ENCODE peak calls at places on chromosomes 3 and 15, in six cellular contexts. G is fibroblast of mammary gland, F is WTC11, Q is RWPE1, O is lower leg skin, T is psoas muscle. Z is an unnamed sample.

GRCh38 chr3:126925411-126926171 is 57.3 kb upstream of the PLXNA1 start:
- DNase-seq in G (no peak), F (no peak), Q (no peak), O (no peak), T (no peak), Z (no peak)

GRCh38 chr15:77021803-77022381 is 27.0 kb downstream of the PSTPIP1 start:
- DNase-seq in G (peak; percentile 47), F (no peak), Q (no peak), O (no peak), T (peak; percentile 55), Z (no peak)

GRCh38 chr3:40120816-40121215 is 188.7 kb upstream of the EIF1B start:
- DNase-seq in G (peak; percentile 69), F (no peak), Q (peak; percentile 14), O (no peak), T (no peak), Z (no peak)

GRCh38 chr15:88256261-88257230 is at the start of gene NTRK3:
- DNase-seq in G (no peak), F (peak; percentile 63), Q (no peak), O (no peak), T (no peak), Z (no peak)

GRCh38 chr3:24136624-24137310 is 191.7 kb downstream of the NR1D2 start:
- DNase-seq in G (no peak), F (no peak), Q (no peak), O (no peak), T (no peak), Z (no peak)

GRCh38 chr15:70271422-70272088 is 173.8 kb upstream of the TLE3 start:
- DNase-seq in G (peak; percentile 98), F (no peak), Q (peak; percentile 88), O (peak; percentile 78), T (no peak), Z (no peak)

GRCh38 chr3:117281371-117281770 is 571.8 kb downstream of the TUSC7 start:
- DNase-seq in G (peak; percentile 20), F (no peak), Q (no peak), O (no peak), T (no peak), Z (no peak)

GRCh38 chr15:29132786-29133185 is 136.8 kb downstream of the NSMCE3 start:
- DNase-seq in G (no peak), F (no peak), Q (no peak), O (no peak), T (no peak), Z (no peak)

GRCh38 chr15:52309154-52309548 is 13.5 kb upstream of the MYO5C start:
- DNase-seq in G (peak; percentile 11), F (no peak), Q (no peak), O (no peak), T (no peak), Z (no peak)

GRCh38 chr15:67105065-67105951 is 39.9 kb downstream of the SMAD3 start:
- DNase-seq in G (peak; percentile 97), F (no peak), Q (peak; percentile 96), O (no peak), T (peak; percentile 71), Z (no peak)

GRCh38 chr15:66947471-66947870 is 117.9 kb upstream of the SMAD3 start:
- DNase-seq in G (no peak), F (no peak), Q (no peak), O (no peak), T (no peak), Z (no peak)

GRCh38 chr3:148847351-148847750 is 17.7 kb upstream of the CPA3 start:
- DNase-seq in G (peak; percentile 73), F (no peak), Q (no peak), O (peak; percentile 36), T (no peak), Z (no peak)

GRCh38 chr3:172713316-172713715 is 2.4 kb upstream of the NCEH1 start:
- DNase-seq in G (peak; percentile 77), F (no peak), Q (no peak), O (no peak), T (no peak), Z (no peak)

GRCh38 chr3:11568503-11569155 is 75.1 kb downstream of the VGLL4 start:
- DNase-seq in G (peak; percentile 95), F (no peak), Q (peak; percentile 82), O (peak; percentile 79), T (peak; percentile 85), Z (peak; percentile 55)

GRCh38 chr3:69273895-69274294 is 112.0 kb downstream of the FRMD4B start:
- DNase-seq in G (peak; percentile 37), F (no peak), Q (no peak), O (no peak), T (no peak), Z (no peak)

GRCh38 chr3:195352895-195353488 is 82.0 kb upstream of the XXYLT1 start:
- DNase-seq in G (peak; percentile 65), F (no peak), Q (peak; percentile 64), O (no peak), T (no peak), Z (no peak)

GRCh38 chr3:59189561-59190338 is 139.9 kb upstream of the CFAP20DC start:
- DNase-seq in G (peak; percentile 2), F (no peak), Q (no peak), O (no peak), T (no peak), Z (no peak)

GRCh38 chr3:32945136-32945535 is 6.3 kb upstream of the CCR4 start:
- DNase-seq in G (peak; percentile 27), F (no peak), Q (peak; percentile 69), O (no peak), T (no peak), Z (no peak)

GRCh38 chr15:31970007-31970406 is 60.3 kb upstream of the CHRNA7 start:
- DNase-seq in G (no peak), F (no peak), Q (no peak), O (no peak), T (no peak), Z (no peak)

DNA sequence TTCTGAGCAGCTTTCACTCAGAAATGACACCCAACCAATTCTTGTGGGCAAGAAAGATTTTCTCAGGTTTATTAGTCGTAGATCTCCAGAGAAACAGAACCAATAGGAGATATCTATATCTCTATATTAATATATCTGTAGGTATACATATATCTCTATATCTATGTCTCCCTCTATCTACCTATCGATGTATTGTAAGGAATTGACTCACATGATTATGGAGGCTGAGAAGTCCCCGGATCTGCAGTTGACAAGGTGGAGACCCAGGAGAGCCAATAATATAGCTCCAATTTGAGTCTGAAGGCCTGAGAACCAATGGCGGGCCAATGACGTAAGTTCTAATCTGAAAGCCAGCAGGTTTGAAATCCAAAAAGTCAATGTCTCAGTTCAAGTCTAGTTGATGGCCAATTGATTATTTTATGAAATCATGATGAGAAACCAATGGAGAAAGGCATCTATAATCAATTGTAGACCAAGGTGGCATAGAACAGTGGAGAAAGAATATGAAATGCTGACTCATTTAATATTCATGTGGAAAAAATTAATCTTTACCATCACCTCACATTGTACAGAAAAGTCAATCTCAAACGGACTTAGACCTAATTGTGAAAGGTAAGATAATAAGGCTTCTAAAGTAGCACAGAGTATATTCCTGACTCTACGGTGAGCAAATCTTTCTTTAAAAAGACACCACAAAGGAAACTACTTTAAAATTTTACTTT is 65.6 kb upstream of the CHRNA7 start:
- DNase-seq in G (no peak), F (no peak), Q (no peak), O (no peak), T (no peak), Z (no peak)
- TF ChIP-seq CTCF in G (no peak), F (no peak), Q (no peak), O (no peak), T (no peak), Z (no peak)

GRCh38 chr3:152155654-152156053 is 113.1 kb upstream of the MBNL1 start:
- DNase-seq in G (no peak), F (no peak), Q (no peak), O (no peak), T (no peak), Z (no peak)

GRCh38 chr3:152155246-152155645 is 113.5 kb upstream of the MBNL1 start:
- DNase-seq in G (no peak), F (no peak), Q (no peak), O (no peak), T (no peak), Z (no peak)

GRCh38 chr3:152156880-152157279 is 111.8 kb upstream of the MBNL1 start:
- DNase-seq in G (no peak), F (no peak), Q (no peak), O (no peak), T (no peak), Z (no peak)

GRCh38 chr3:152159328-152159727 is 109.4 kb upstream of the MBNL1 start:
- DNase-seq in G (peak; percentile 72), F (no peak), Q (peak; percentile 12), O (no peak), T (no peak), Z (no peak)

DNA sequence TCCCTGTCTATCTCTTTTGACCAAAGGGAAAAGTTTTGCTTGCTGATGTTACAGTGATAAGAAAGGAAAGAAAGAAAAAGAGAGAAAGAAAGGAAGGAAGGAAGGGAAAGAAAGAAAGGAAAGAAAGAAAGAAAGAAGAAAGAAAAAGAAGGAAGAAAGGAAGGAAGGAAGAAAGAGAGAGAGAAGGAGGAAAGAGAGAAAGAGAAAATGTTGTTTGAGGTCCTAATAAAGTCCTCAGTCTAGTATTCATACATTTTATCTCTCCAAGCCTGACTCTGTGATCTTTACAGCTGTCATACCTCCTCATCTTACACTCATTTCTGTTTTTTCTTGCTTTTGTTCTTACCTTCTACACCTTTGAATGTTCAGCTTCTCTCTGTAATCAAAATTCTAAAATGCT is 111.4 kb upstream of the MBNL1 start:
- DNase-seq in G (no peak), F (no peak), Q (no peak), O (no peak), T (no peak), Z (no peak)
- TF ChIP-seq CTCF in G (no peak), F (no peak), Q (no peak), O (no peak), T (no peak), Z (no peak)

GRCh38 chr3:15205482-15205933 is 538 bp upstream of the CAPN7 start:
- DNase-seq in G (no peak), F (no peak), Q (no peak), O (no peak), T (no peak), Z (no peak)
- TF ChIP-seq CTCF in G (no peak), F (no peak), Q (no peak), O (no peak), T (no peak), Z (no peak)

GRCh38 chr3:13884851-13885703 is 5.2 kb upstream of the WNT7A start:
- DNase-seq in G (peak; percentile 6), F (peak; percentile 77), Q (peak; percentile 62), O (no peak), T (no peak), Z (no peak)
- TF ChIP-seq CTCF in G (peak; percentile 48), F (peak; percentile 88), Q (peak; percentile 89), O (no peak), T (peak; percentile 41), Z (no peak)

Z was measured in omental fat pad.